ENCODE peak calls at places on chromosome 12, in eight cellular contexts. One of them, this sample, is unnamed. For H3K27me3, the result is how much of the 10 kb centered on the place peaks cover.

GRCh38 chr12:24743891-24744793 is 204.8 kb downstream of the BCAT1 start:
- DNase-seq in transverse colon: no peak
- DNase-seq in CD8-positive, alpha-beta memory T cell: no peak
- DNase-seq in endodermal cell: no peak
- DNase-seq in uterus: no peak
- DNase-seq in lower lobe of right lung: no peak
- DNase-seq in AG04450: no peak
- DNase-seq in GM23338: no peak
- DNase-seq in this sample: no peak

GRCh38 chr12:85779768-85780167 is 56.4 kb downstream of the RASSF9 start:
- DNase-seq in transverse colon: no peak
- DNase-seq in CD8-positive, alpha-beta memory T cell: no peak
- DNase-seq in GM23338: no peak
- DNase-seq in lower lobe of right lung: no peak
- DNase-seq in uterus: no peak
- DNase-seq in endodermal cell: no peak
- DNase-seq in AG04450: no peak
- DNase-seq in this sample: no peak

GRCh38 chr12:106296179-106296877 is 6.2 kb upstream of the TCP11L2 start:
- DNase-seq in CD8-positive, alpha-beta memory T cell: no peak
- DNase-seq in GM23338: no peak
- DNase-seq in endodermal cell: peak
- DNase-seq in transverse colon: no peak
- DNase-seq in uterus: no peak
- DNase-seq in AG04450: no peak
- DNase-seq in lower lobe of right lung: no peak
- DNase-seq in this sample: no peak

GRCh38 chr12:120529641-120530314 is 820 bp upstream of the COQ5 start:
- DNase-seq in transverse colon: peak
- DNase-seq in GM23338: peak
- DNase-seq in uterus: no peak
- DNase-seq in endodermal cell: peak
- DNase-seq in CD8-positive, alpha-beta memory T cell: no peak
- DNase-seq in AG04450: no peak
- DNase-seq in lower lobe of right lung: no peak
- DNase-seq in this sample: peak

GRCh38 chr12:48185181-48185919 is 1.9 kb downstream of the CCDC184 start:
- DNase-seq in uterus: no peak
- DNase-seq in GM23338: peak
- DNase-seq in AG04450: no peak
- DNase-seq in transverse colon: no peak
- DNase-seq in endodermal cell: peak
- DNase-seq in lower lobe of right lung: no peak
- DNase-seq in CD8-positive, alpha-beta memory T cell: no peak
- DNase-seq in this sample: no peak

GRCh38 chr12:97560766-97561165 is 98.2 kb downstream of the RMST start:
- DNase-seq in AG04450: no peak
- DNase-seq in GM23338: peak
- DNase-seq in uterus: no peak
- DNase-seq in endodermal cell: no peak
- DNase-seq in CD8-positive, alpha-beta memory T cell: no peak
- DNase-seq in transverse colon: no peak
- DNase-seq in lower lobe of right lung: no peak
- DNase-seq in this sample: no peak

GRCh38 chr12:85835417-85835809 is 796 bp downstream of the RASSF9 start:
- DNase-seq in transverse colon: no peak
- DNase-seq in endodermal cell: no peak
- DNase-seq in GM23338: peak
- DNase-seq in uterus: no peak
- DNase-seq in lower lobe of right lung: no peak
- DNase-seq in AG04450: no peak
- DNase-seq in CD8-positive, alpha-beta memory T cell: no peak
- DNase-seq in this sample: no peak

GRCh38 chr12:121958521-121959240 is 40.3 kb downstream of the CFAP251 start:
- DNase-seq in GM23338: peak
- DNase-seq in endodermal cell: peak
- DNase-seq in CD8-positive, alpha-beta memory T cell: no peak
- DNase-seq in transverse colon: no peak
- DNase-seq in lower lobe of right lung: no peak
- DNase-seq in AG04450: no peak
- DNase-seq in uterus: no peak
- DNase-seq in this sample: no peak

GRCh38 chr12:50569876-50570275 is 65.1 kb downstream of the DIP2B start:
- DNase-seq in AG04450: no peak
- DNase-seq in GM23338: no peak
- DNase-seq in endodermal cell: no peak
- DNase-seq in uterus: no peak
- DNase-seq in transverse colon: no peak
- DNase-seq in CD8-positive, alpha-beta memory T cell: no peak
- DNase-seq in lower lobe of right lung: no peak
- DNase-seq in this sample: no peak

GRCh38 chr12:16523570-16524331 is 82.2 kb downstream of the LMO3 start:
- DNase-seq in lower lobe of right lung: no peak
- DNase-seq in CD8-positive, alpha-beta memory T cell: no peak
- DNase-seq in endodermal cell: no peak
- DNase-seq in GM23338: no peak
- DNase-seq in transverse colon: no peak
- DNase-seq in uterus: no peak
- DNase-seq in AG04450: no peak
- DNase-seq in this sample: no peak

GRCh38 chr12:6110006-6110405 is 14.5 kb downstream of the VWF start:
- DNase-seq in AG04450: no peak
- DNase-seq in CD8-positive, alpha-beta memory T cell: no peak
- DNase-seq in transverse colon: no peak
- DNase-seq in GM23338: no peak
- DNase-seq in uterus: no peak
- DNase-seq in lower lobe of right lung: no peak
- DNase-seq in endodermal cell: peak
- DNase-seq in this sample: no peak

GRCh38 chr12:109840349-109841073 is 7.3 kb upstream of the TRPV4 start:
- DNase-seq in lower lobe of right lung: peak
- DNase-seq in transverse colon: peak
- DNase-seq in endodermal cell: peak
- DNase-seq in CD8-positive, alpha-beta memory T cell: no peak
- DNase-seq in AG04450: no peak
- DNase-seq in GM23338: peak
- DNase-seq in uterus: no peak
- DNase-seq in this sample: no peak

GRCh38 chr12:95922231-95922630 is 20.2 kb downstream of the CCDC38 start:
- DNase-seq in CD8-positive, alpha-beta memory T cell: no peak
- DNase-seq in endodermal cell: no peak
- DNase-seq in uterus: no peak
- DNase-seq in GM23338: no peak
- DNase-seq in transverse colon: no peak
- DNase-seq in AG04450: no peak
- DNase-seq in lower lobe of right lung: no peak
- DNase-seq in this sample: no peak

GRCh38 chr12:104576980-104577925 is 120.5 kb downstream of the CHST11 start:
- DNase-seq in transverse colon: no peak
- DNase-seq in lower lobe of right lung: no peak
- DNase-seq in CD8-positive, alpha-beta memory T cell: no peak
- DNase-seq in uterus: no peak
- DNase-seq in GM23338: no peak
- DNase-seq in AG04450: peak
- DNase-seq in endodermal cell: no peak
- DNase-seq in this sample: no peak

GRCh38 chr12:89947437-89948265 is 239.0 kb upstream of the ATP2B1 start:
- DNase-seq in GM23338: peak
- DNase-seq in endodermal cell: peak
- DNase-seq in lower lobe of right lung: no peak
- DNase-seq in CD8-positive, alpha-beta memory T cell: no peak
- DNase-seq in AG04450: peak
- DNase-seq in uterus: peak
- DNase-seq in transverse colon: no peak
- DNase-seq in this sample: peak

GRCh38 chr12:58841058-58841798 is 79.1 kb downstream of the LRIG3 start:
- DNase-seq in transverse colon: no peak
- DNase-seq in endodermal cell: peak
- DNase-seq in lower lobe of right lung: peak
- DNase-seq in AG04450: no peak
- DNase-seq in CD8-positive, alpha-beta memory T cell: no peak
- DNase-seq in uterus: no peak
- DNase-seq in GM23338: peak
- DNase-seq in this sample: no peak

GRCh38 chr12:1933342-1933992 is 15.0 kb upstream of the CACNA2D4 start:
- DNase-seq in CD8-positive, alpha-beta memory T cell: no peak
- DNase-seq in endodermal cell: peak
- DNase-seq in transverse colon: no peak
- DNase-seq in lower lobe of right lung: no peak
- DNase-seq in uterus: no peak
- DNase-seq in AG04450: peak
- DNase-seq in GM23338: no peak
- DNase-seq in this sample: peak

GRCh38 chr12:132152921-132153321 is 8.7 kb downstream of the NOC4L start:
- DNase-seq in endodermal cell: no peak
- DNase-seq in lower lobe of right lung: peak
- DNase-seq in transverse colon: peak
- DNase-seq in CD8-positive, alpha-beta memory T cell: no peak
- DNase-seq in AG04450: no peak
- DNase-seq in GM23338: no peak
- DNase-seq in uterus: no peak
- DNase-seq in this sample: no peak

GRCh38 chr12:78328524-78328923 is 497.8 kb downstream of the NAV3 start:
- DNase-seq in CD8-positive, alpha-beta memory T cell: no peak
- DNase-seq in transverse colon: no peak
- DNase-seq in endodermal cell: no peak
- DNase-seq in uterus: no peak
- DNase-seq in lower lobe of right lung: no peak
- DNase-seq in GM23338: no peak
- DNase-seq in AG04450: no peak
- DNase-seq in this sample: no peak

GRCh38 chr12:121537814-121538698 is 42.8 kb downstream of the KDM2B start:
- DNase-seq in lower lobe of right lung: peak
- DNase-seq in endodermal cell: no peak
- DNase-seq in CD8-positive, alpha-beta memory T cell: peak
- DNase-seq in AG04450: no peak
- DNase-seq in GM23338: no peak
- DNase-seq in uterus: no peak
- DNase-seq in transverse colon: peak
- DNase-seq in this sample: no peak

GRCh38 chr12:12365931-12366431 is 9.1 kb downstream of the BORCS5 start:
- DNase-seq in GM23338: no peak
- DNase-seq in endodermal cell: peak
- DNase-seq in transverse colon: no peak
- DNase-seq in CD8-positive, alpha-beta memory T cell: no peak
- DNase-seq in lower lobe of right lung: no peak
- DNase-seq in uterus: no peak
- DNase-seq in AG04450: no peak
- DNase-seq in this sample: no peak

GRCh38 chr12:131101006-131101405 is 147.3 kb downstream of the ADGRD1 start:
- DNase-seq in GM23338: no peak
- DNase-seq in transverse colon: no peak
- DNase-seq in lower lobe of right lung: peak
- DNase-seq in CD8-positive, alpha-beta memory T cell: no peak
- DNase-seq in uterus: peak
- DNase-seq in endodermal cell: peak
- DNase-seq in AG04450: no peak
- DNase-seq in this sample: no peak
- H3K27me3 ChIP-seq in GM23338: under half
- H3K27me3 ChIP-seq in transverse colon: under half
- H3K27me3 ChIP-seq in lower lobe of right lung: under half
- H3K27me3 ChIP-seq in CD8-positive, alpha-beta memory T cell: under half
- H3K27me3 ChIP-seq in uterus: under half
- H3K27me3 ChIP-seq in endodermal cell: under half
- H3K27me3 ChIP-seq in AG04450: under half
- H3K27me3 ChIP-seq in this sample: under half

GRCh38 chr12:53940448-53941014 is 1.9 kb downstream of the HOXC13 start:
- DNase-seq in uterus: no peak
- DNase-seq in endodermal cell: peak
- DNase-seq in AG04450: no peak
- DNase-seq in GM23338: peak
- DNase-seq in lower lobe of right lung: no peak
- DNase-seq in CD8-positive, alpha-beta memory T cell: no peak
- DNase-seq in transverse colon: no peak
- DNase-seq in this sample: no peak
- H3K27me3 ChIP-seq in uterus: under half
- H3K27me3 ChIP-seq in endodermal cell: half or more
- H3K27me3 ChIP-seq in AG04450: half or more
- H3K27me3 ChIP-seq in GM23338: half or more
- H3K27me3 ChIP-seq in lower lobe of right lung: half or more
- H3K27me3 ChIP-seq in CD8-positive, alpha-beta memory T cell: half or more
- H3K27me3 ChIP-seq in transverse colon: half or more
- H3K27me3 ChIP-seq in this sample: under half

GRCh38 chr12:65086236-65086635 is 34.9 kb downstream of the WIF1 start:
- DNase-seq in uterus: no peak
- DNase-seq in lower lobe of right lung: no peak
- DNase-seq in endodermal cell: no peak
- DNase-seq in GM23338: no peak
- DNase-seq in AG04450: no peak
- DNase-seq in transverse colon: no peak
- DNase-seq in CD8-positive, alpha-beta memory T cell: no peak
- DNase-seq in this sample: no peak
- H3K27me3 ChIP-seq in uterus: under half
- H3K27me3 ChIP-seq in lower lobe of right lung: under half
- H3K27me3 ChIP-seq in endodermal cell: under half
- H3K27me3 ChIP-seq in GM23338: under half
- H3K27me3 ChIP-seq in AG04450: under half
- H3K27me3 ChIP-seq in transverse colon: under half
- H3K27me3 ChIP-seq in CD8-positive, alpha-beta memory T cell: under half
- H3K27me3 ChIP-seq in this sample: under half

GRCh38 chr12:4202482-4202881 is 71.1 kb upstream of the CCND2 start:
- DNase-seq in endodermal cell: no peak
- DNase-seq in GM23338: no peak
- DNase-seq in uterus: no peak
- DNase-seq in CD8-positive, alpha-beta memory T cell: no peak
- DNase-seq in lower lobe of right lung: no peak
- DNase-seq in transverse colon: no peak
- DNase-seq in AG04450: no peak
- DNase-seq in this sample: no peak

GRCh38 chr12:4197922-4198763 is 75.4 kb upstream of the CCND2 start:
- DNase-seq in uterus: no peak
- DNase-seq in GM23338: no peak
- DNase-seq in CD8-positive, alpha-beta memory T cell: no peak
- DNase-seq in transverse colon: no peak
- DNase-seq in AG04450: no peak
- DNase-seq in lower lobe of right lung: no peak
- DNase-seq in endodermal cell: no peak
- DNase-seq in this sample: no peak

GRCh38 chr12:4203772-4204376 is 69.7 kb upstream of the CCND2 start:
- DNase-seq in uterus: no peak
- DNase-seq in GM23338: peak
- DNase-seq in lower lobe of right lung: no peak
- DNase-seq in CD8-positive, alpha-beta memory T cell: no peak
- DNase-seq in endodermal cell: no peak
- DNase-seq in AG04450: no peak
- DNase-seq in transverse colon: no peak
- DNase-seq in this sample: no peak

GRCh38 chr12:4201333-4202105 is 72.0 kb upstream of the CCND2 start:
- DNase-seq in AG04450: no peak
- DNase-seq in CD8-positive, alpha-beta memory T cell: no peak
- DNase-seq in endodermal cell: no peak
- DNase-seq in lower lobe of right lung: no peak
- DNase-seq in uterus: no peak
- DNase-seq in transverse colon: no peak
- DNase-seq in GM23338: peak
- DNase-seq in this sample: no peak

DNA sequence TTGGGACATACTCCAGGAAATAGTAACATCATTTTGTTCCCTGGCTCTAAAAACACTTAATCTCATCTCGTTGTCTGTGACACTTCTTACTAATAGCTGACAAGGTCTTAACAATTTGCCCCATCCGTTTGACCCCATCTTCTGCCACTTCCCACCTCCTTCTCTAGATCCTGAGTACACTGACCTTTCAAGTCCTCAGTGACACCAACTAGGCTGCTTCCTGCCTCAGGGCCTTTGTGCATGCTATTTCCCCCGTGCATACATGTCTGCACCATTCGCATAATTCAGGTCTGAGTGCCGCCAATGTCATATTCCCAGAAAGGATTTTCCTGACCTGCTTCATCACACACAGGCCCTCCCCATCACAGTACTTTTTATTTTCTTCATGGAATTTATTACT is 70.6 kb upstream of the CCND2 start:
- DNase-seq in GM23338: no peak
- DNase-seq in lower lobe of right lung: no peak
- DNase-seq in CD8-positive, alpha-beta memory T cell: no peak
- DNase-seq in uterus: no peak
- DNase-seq in transverse colon: no peak
- DNase-seq in endodermal cell: no peak
- DNase-seq in AG04450: no peak
- DNase-seq in this sample: no peak
- H3K27me3 ChIP-seq in GM23338: under half
- H3K27me3 ChIP-seq in lower lobe of right lung: under half
- H3K27me3 ChIP-seq in CD8-positive, alpha-beta memory T cell: under half
- H3K27me3 ChIP-seq in uterus: under half
- H3K27me3 ChIP-seq in transverse colon: under half
- H3K27me3 ChIP-seq in endodermal cell: under half
- H3K27me3 ChIP-seq in AG04450: under half
- H3K27me3 ChIP-seq in this sample: under half